ENCODE peak calls at places on chromosome 10, in eight cellular contexts. L, Y, C, U, Z, Q, R and D are unnamed samples.

GRCh38 chr10:123527122-123527521 is 139.0 kb upstream of the GPR26 start:
- DNase-seq in L (no peak), Y (no peak), C (no peak), U (no peak), Z (no peak), Q (no peak), R (no peak), D (no peak)

GRCh38 chr10:34813626-34814227 is 1.4 kb downstream of the PARD3 start:
- DNase-seq in L (peak), Y (peak), C (no peak), U (no peak), Z (no peak), Q (peak), R (no peak), D (peak)

GRCh38 chr10:75399461-75400162 is 2.0 kb downstream of the ZNF503 start:
- DNase-seq in L (peak), Y (peak), C (peak), U (peak), Z (no peak), Q (peak), R (peak), D (peak)

GRCh38 chr10:93115661-93116383 is 42.1 kb downstream of the CYP26A1 start:
- DNase-seq in L (peak), Y (peak), C (peak), U (peak), Z (no peak), Q (peak), R (no peak), D (peak)

GRCh38 chr10:109517748-109518147 is 405.6 kb downstream of the XPNPEP1 start:
- DNase-seq in L (no peak), Y (no peak), C (no peak), U (no peak), Z (no peak), Q (no peak), R (no peak), D (no peak)

GRCh38 chr10:71957546-71958275 is 6.5 kb upstream of the CHST3 start:
- DNase-seq in L (no peak), Y (no peak), C (no peak), U (no peak), Z (no peak), Q (no peak), R (no peak), D (no peak)

GRCh38 chr10:112721080-112721698 is 228.9 kb upstream of the TCF7L2 start:
- DNase-seq in L (peak), Y (peak), C (no peak), U (no peak), Z (no peak), Q (peak), R (no peak), D (peak)

GRCh38 chr10:129970404-129971364 is 6.6 kb upstream of the EBF3 start:
- DNase-seq in L (no peak), Y (no peak), C (no peak), U (no peak), Z (no peak), Q (no peak), R (no peak), D (no peak)

GRCh38 chr10:14244147-14244546 is 86.6 kb downstream of the FRMD4A start:
- DNase-seq in L (no peak), Y (no peak), C (no peak), U (no peak), Z (no peak), Q (no peak), R (no peak), D (no peak)

GRCh38 chr10:44569193-44570091 is 184.5 kb upstream of the CXCL12 start:
- DNase-seq in L (peak), Y (peak), C (no peak), U (peak), Z (no peak), Q (peak), R (no peak), D (no peak)

GRCh38 chr10:60336901-60337630 is 52.6 kb downstream of the ANK3 start:
- DNase-seq in L (no peak), Y (no peak), C (no peak), U (no peak), Z (no peak), Q (no peak), R (no peak), D (no peak)

GRCh38 chr10:16854623-16855022 is 37.4 kb upstream of the RSU1 start:
- DNase-seq in L (peak), Y (no peak), C (no peak), U (no peak), Z (no peak), Q (no peak), R (no peak), D (peak)

GRCh38 chr10:59906417-59907202 is at the start of gene CCDC6:
- DNase-seq in L (peak), Y (peak), C (peak), U (peak), Z (peak), Q (peak), R (peak), D (peak)

GRCh38 chr10:5550621-5551530 is 26.1 kb downstream of the CALML3 start:
- DNase-seq in L (peak), Y (peak), C (no peak), U (peak), Z (no peak), Q (no peak), R (no peak), D (peak)

GRCh38 chr10:11516419-11516721 is 95.1 kb downstream of the USP6NL start:
- DNase-seq in L (no peak), Y (no peak), C (no peak), U (no peak), Z (no peak), Q (no peak), R (no peak), D (no peak)

GRCh38 chr10:10605551-10606081 is 412.1 kb upstream of the CELF2 start:
- DNase-seq in L (peak), Y (peak), C (no peak), U (no peak), Z (no peak), Q (no peak), R (no peak), D (no peak)

GRCh38 chr10:11884706-11885423 is 61.7 kb downstream of the PROSER2 start:
- DNase-seq in L (no peak), Y (peak), C (no peak), U (no peak), Z (no peak), Q (no peak), R (no peak), D (no peak)

GRCh38 chr10:130756651-130757050 is 554.9 kb downstream of the TCERG1L start:
- DNase-seq in L (no peak), Y (no peak), C (no peak), U (no peak), Z (no peak), Q (no peak), R (no peak), D (no peak)

GRCh38 chr10:103765168-103765567 is 90.2 kb downstream of the SH3PXD2A start:
- DNase-seq in L (peak), Y (no peak), C (no peak), U (no peak), Z (no peak), Q (no peak), R (no peak), D (peak)

GRCh38 chr10:77422491-77423338 is 214.9 kb downstream of the KCNMA1 start:
- DNase-seq in L (peak), Y (no peak), C (no peak), U (no peak), Z (no peak), Q (no peak), R (no peak), D (no peak)

GRCh38 chr10:93566435-93567276 is at the start of gene FFAR4:
- DNase-seq in L (no peak), Y (peak), C (no peak), U (peak), Z (no peak), Q (peak), R (no peak), D (peak)

GRCh38 chr10:72011016-72011415 is 46.8 kb downstream of the CHST3 start:
- DNase-seq in L (no peak), Y (no peak), C (no peak), U (no peak), Z (no peak), Q (no peak), R (no peak), D (no peak)

GRCh38 chr10:31194986-31195385 is 124.0 kb upstream of the ZEB1 start:
- DNase-seq in L (no peak), Y (peak), C (no peak), U (no peak), Z (no peak), Q (no peak), R (no peak), D (no peak)

GRCh38 chr10:130014734-130015695 is 50.9 kb upstream of the EBF3 start:
- DNase-seq in L (no peak), Y (no peak), C (no peak), U (no peak), Z (no peak), Q (peak), R (no peak), D (no peak)

GRCh38 chr10:107277591-107277990 is 113.1 kb upstream of the SORCS1 start:
- DNase-seq in L (no peak), Y (no peak), C (no peak), U (no peak), Z (no peak), Q (no peak), R (no peak), D (no peak)

GRCh38 chr10:26879744-26880143 is 19.0 kb upstream of the ABI1 start:
- DNase-seq in L (no peak), Y (peak), C (no peak), U (no peak), Z (no peak), Q (no peak), R (peak), D (peak)

GRCh38 chr10:21649441-21649872 is 115.4 kb downstream of the MLLT10 start:
- DNase-seq in L (no peak), Y (no peak), C (no peak), U (no peak), Z (no peak), Q (no peak), R (no peak), D (no peak)

GRCh38 chr10:6669269-6669859 is 89.3 kb upstream of the PRKCQ start:
- DNase-seq in L (peak), Y (peak), C (no peak), U (no peak), Z (peak), Q (no peak), R (peak), D (peak)

GRCh38 chr10:6267941-6268340 is 65.2 kb downstream of the PFKFB3 start:
- DNase-seq in L (no peak), Y (no peak), C (no peak), U (no peak), Z (no peak), Q (no peak), R (no peak), D (no peak)

GRCh38 chr10:103800110-103800509 is 55.3 kb downstream of the SH3PXD2A start:
- DNase-seq in L (no peak), Y (no peak), C (no peak), U (no peak), Z (no peak), Q (no peak), R (no peak), D (no peak)

GRCh38 chr10:16494174-16494573 is 27.5 kb downstream of the C1QL3 start:
- DNase-seq in L (no peak), Y (no peak), C (no peak), U (no peak), Z (no peak), Q (no peak), R (no peak), D (no peak)

GRCh38 chr10:127450644-127451043 is 98.5 kb upstream of the NPS start:
- DNase-seq in L (no peak), Y (no peak), C (no peak), U (no peak), Z (no peak), Q (no peak), R (no peak), D (no peak)

GRCh38 chr10:50540069-50540825 is 83.5 kb downstream of the SGMS1 start:
- DNase-seq in L (no peak), Y (peak), C (peak), U (no peak), Z (no peak), Q (no peak), R (no peak), D (peak)

GRCh38 chr10:51649064-51649463 is 50.3 kb downstream of the CSTF2T start:
- DNase-seq in L (no peak), Y (no peak), C (no peak), U (no peak), Z (no peak), Q (no peak), R (no peak), D (peak)

GRCh38 chr10:10951675-10952074 is 66.0 kb upstream of the CELF2 start:
- DNase-seq in L (no peak), Y (no peak), C (no peak), U (no peak), Z (no peak), Q (no peak), R (no peak), D (no peak)

GRCh38 chr10:60281792-60282353 is 107.8 kb downstream of the ANK3 start:
- DNase-seq in L (no peak), Y (no peak), C (no peak), U (no peak), Z (no peak), Q (no peak), R (no peak), D (peak)

GRCh38 chr10:33193867-33194521 is 140.5 kb downstream of the NRP1 start:
- DNase-seq in L (peak), Y (peak), C (no peak), U (no peak), Z (no peak), Q (no peak), R (no peak), D (peak)

GRCh38 chr10:90968448-90969086 is 47.7 kb upstream of the ANKRD1 start:
- DNase-seq in L (peak), Y (peak), C (no peak), U (no peak), Z (peak), Q (no peak), R (no peak), D (peak)